ENCODE peak calls at places on chromosome 9, in nine cellular contexts. G, H, Q, S, P, U, W, B and V are unnamed samples. For H3K4me1, the result is how much of the 10 kb centered on the place peaks cover.

GRCh38 chr9:12933957-12934356 is 159.1 kb downstream of the LURAP1L start:
- DNase-seq in G (peak), H (no peak), Q (peak), S (no peak), P (no peak), U (no peak), W (no peak), B (no peak), V (no peak)

GRCh38 chr9:96441798-96442445 is 8.0 kb upstream of the HABP4 start:
- DNase-seq in G (peak), H (no peak), Q (peak), S (no peak), P (no peak), U (peak), W (no peak), B (no peak), V (no peak)

GRCh38 chr9:94533155-94533554 is 21.7 kb upstream of the PCAT7 start:
- DNase-seq in G (no peak), H (no peak), Q (no peak), S (no peak), P (no peak), U (no peak), W (no peak), B (no peak), V (no peak)

GRCh38 chr9:7780261-7780988 is 19.2 kb downstream of the DMAC1 start:
- DNase-seq in G (no peak), H (no peak), Q (peak), S (peak), P (no peak), U (no peak), W (no peak), B (no peak), V (no peak)

GRCh38 chr9:105129731-105130130 is 114.7 kb upstream of the SLC44A1 start:
- DNase-seq in G (no peak), H (no peak), Q (no peak), S (no peak), P (no peak), U (no peak), W (no peak), B (no peak), V (no peak)

GRCh38 chr9:34501889-34502425 is 20.8 kb downstream of the ENHO start:
- DNase-seq in G (peak), H (no peak), Q (peak), S (peak), P (no peak), U (no peak), W (peak), B (no peak), V (peak)

GRCh38 chr9:22175972-22176545 is 167.0 kb upstream of the CDKN2B start:
- DNase-seq in G (no peak), H (no peak), Q (no peak), S (no peak), P (no peak), U (no peak), W (no peak), B (no peak), V (no peak)

GRCh38 chr9:71758785-71759184 is 9.5 kb downstream of the CEMIP2 start:
- DNase-seq in G (peak), H (no peak), Q (no peak), S (no peak), P (no peak), U (no peak), W (no peak), B (no peak), V (no peak)

GRCh38 chr9:69504058-69504457 is 168.1 kb downstream of the APBA1 start:
- DNase-seq in G (no peak), H (no peak), Q (no peak), S (no peak), P (no peak), U (no peak), W (no peak), B (no peak), V (no peak)

GRCh38 chr9:98357921-98358535 is 102.6 kb upstream of the TBC1D2 start:
- DNase-seq in G (peak), H (no peak), Q (peak), S (no peak), P (no peak), U (no peak), W (no peak), B (no peak), V (no peak)

GRCh38 chr9:4144869-4145268 is 155.0 kb downstream of the GLIS3 start:
- DNase-seq in G (no peak), H (no peak), Q (peak), S (no peak), P (no peak), U (no peak), W (no peak), B (no peak), V (no peak)

GRCh38 chr9:129964901-129965734 is 77.9 kb downstream of the FNBP1 start:
- DNase-seq in G (peak), H (no peak), Q (peak), S (peak), P (no peak), U (no peak), W (no peak), B (no peak), V (peak)

GRCh38 chr9:136093331-136093986 is 1.6 kb downstream of the NACC2 start:
- DNase-seq in G (no peak), H (no peak), Q (peak), S (no peak), P (no peak), U (no peak), W (no peak), B (no peak), V (peak)

GRCh38 chr9:93480728-93481324 is 27.4 kb upstream of the FAM120AOS start:
- DNase-seq in G (no peak), H (no peak), Q (no peak), S (peak), P (no peak), U (no peak), W (no peak), B (no peak), V (no peak)
- H3K4me1 ChIP-seq in G (under half), H (under half), Q (under half), S (under half), P (under half), U (under half), W (half or more), B (under half), V (under half)

GRCh38 chr9:133874659-133875058 is 117.5 kb downstream of the VAV2 start:
- DNase-seq in G (no peak), H (no peak), Q (no peak), S (no peak), P (no peak), U (no peak), W (no peak), B (no peak), V (no peak)

GRCh38 chr9:133876144-133876543 is 116.0 kb downstream of the VAV2 start:
- DNase-seq in G (no peak), H (no peak), Q (no peak), S (peak), P (no peak), U (no peak), W (no peak), B (no peak), V (peak)

GRCh38 chr9:133874061-133874638 is 118.0 kb downstream of the VAV2 start:
- DNase-seq in G (peak), H (no peak), Q (peak), S (no peak), P (no peak), U (no peak), W (no peak), B (no peak), V (no peak)

GRCh38 chr9:133876836-133877235 is 115.3 kb downstream of the VAV2 start:
- DNase-seq in G (no peak), H (no peak), Q (no peak), S (no peak), P (no peak), U (no peak), W (no peak), B (no peak), V (no peak)

GRCh38 chr9:133875131-133875530 is 117.0 kb downstream of the VAV2 start:
- DNase-seq in G (no peak), H (no peak), Q (no peak), S (no peak), P (no peak), U (no peak), W (no peak), B (no peak), V (no peak)
- H3K27ac ChIP-seq in G (peak), H (no peak), Q (no peak), S (no peak), P (no peak), U (no peak), W (no peak), B (no peak), V (no peak)

DNA sequence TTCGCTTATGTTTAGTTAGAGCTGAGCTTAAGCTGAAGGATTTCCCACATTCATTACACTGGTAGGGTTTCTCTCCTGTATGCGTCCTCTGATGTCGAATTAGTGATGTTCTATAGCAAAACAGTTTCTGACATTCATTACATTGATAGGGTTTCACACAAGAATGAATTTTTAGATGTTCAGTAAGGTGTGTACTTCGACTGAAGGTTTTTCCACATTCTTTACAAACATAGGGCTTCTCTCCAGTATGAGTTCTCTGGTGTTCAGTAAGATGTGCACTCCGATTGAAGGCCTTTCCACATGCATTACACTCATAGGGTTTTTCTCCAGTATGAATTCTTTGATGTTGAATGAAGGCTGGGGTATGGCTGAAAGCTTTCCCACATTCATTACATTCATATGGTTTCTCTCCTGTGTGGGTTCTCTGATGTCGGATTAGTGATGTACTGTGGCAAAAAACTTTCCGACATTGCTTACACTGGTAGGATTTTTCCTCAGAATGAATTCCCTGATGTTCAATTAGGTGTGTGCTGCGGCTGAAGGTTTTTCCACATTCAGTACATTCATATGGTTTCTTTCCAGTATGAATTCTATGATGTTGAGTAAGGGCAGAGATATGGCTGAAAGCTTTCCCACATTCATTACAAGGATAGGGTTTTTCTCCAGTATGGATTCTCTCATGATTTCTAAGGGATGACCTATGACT is 14.6 kb downstream of the ZNF883 start:
- DNase-seq in G (no peak), H (no peak), Q (peak), S (no peak), P (no peak), U (no peak), W (no peak), B (no peak), V (no peak)
- H3K4me3 ChIP-seq in G (no peak), H (no peak), Q (no peak), S (no peak), P (no peak), U (no peak), W (no peak), B (no peak), V (no peak)

GRCh38 chr9:111632695-111633388 is 1.7 kb downstream of the DNAJC25 start:
- DNase-seq in G (no peak), H (no peak), Q (no peak), S (no peak), P (no peak), U (peak), W (no peak), B (no peak), V (no peak)

GRCh38 chr9:111634860-111635259 is 3.7 kb downstream of the DNAJC25 start:
- DNase-seq in G (no peak), H (no peak), Q (no peak), S (no peak), P (no peak), U (no peak), W (no peak), B (no peak), V (no peak)

GRCh38 chr9:111631071-111631971 is at the start of gene DNAJC25:
- DNase-seq in G (peak), H (peak), Q (peak), S (peak), P (peak), U (peak), W (peak), B (peak), V (peak)

GRCh38 chr9:111632051-111632450 is 917 bp downstream of the DNAJC25 start:
- DNase-seq in G (no peak), H (no peak), Q (peak), S (no peak), P (no peak), U (peak), W (no peak), B (no peak), V (no peak)

DNA sequence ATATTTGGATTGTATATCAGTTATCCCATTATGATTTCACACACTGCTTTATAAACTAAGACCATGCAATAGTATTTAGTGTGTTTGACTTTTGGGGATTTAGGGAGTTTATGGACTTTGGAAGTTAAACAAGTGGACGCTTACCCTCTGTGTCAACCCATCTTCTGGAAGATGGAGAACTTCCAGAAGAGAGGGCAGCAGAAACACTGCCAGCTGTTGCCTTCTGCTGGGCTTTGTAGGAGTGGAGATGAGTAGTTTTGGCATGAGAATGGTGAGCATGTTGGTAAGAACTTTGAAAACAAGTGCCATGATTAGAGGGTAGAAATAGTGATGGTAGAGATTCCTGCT is 2.2 kb downstream of the DNAJC25 start:
- DNase-seq in G (no peak), H (no peak), Q (no peak), S (no peak), P (no peak), U (no peak), W (no peak), B (no peak), V (no peak)
- H3K4me1 ChIP-seq in G (under half), H (under half), Q (under half), S (under half), P (under half), U (under half), W (half or more), B (under half), V (under half)

GRCh38 chr9:124263800-124264426 is 6.2 kb downstream of the NEK6 start:
- DNase-seq in G (no peak), H (no peak), Q (no peak), S (no peak), P (no peak), U (no peak), W (no peak), B (no peak), V (peak)
- H3K27ac ChIP-seq in G (no peak), H (no peak), Q (peak), S (no peak), P (no peak), U (peak), W (peak), B (peak), V (no peak)

DNA sequence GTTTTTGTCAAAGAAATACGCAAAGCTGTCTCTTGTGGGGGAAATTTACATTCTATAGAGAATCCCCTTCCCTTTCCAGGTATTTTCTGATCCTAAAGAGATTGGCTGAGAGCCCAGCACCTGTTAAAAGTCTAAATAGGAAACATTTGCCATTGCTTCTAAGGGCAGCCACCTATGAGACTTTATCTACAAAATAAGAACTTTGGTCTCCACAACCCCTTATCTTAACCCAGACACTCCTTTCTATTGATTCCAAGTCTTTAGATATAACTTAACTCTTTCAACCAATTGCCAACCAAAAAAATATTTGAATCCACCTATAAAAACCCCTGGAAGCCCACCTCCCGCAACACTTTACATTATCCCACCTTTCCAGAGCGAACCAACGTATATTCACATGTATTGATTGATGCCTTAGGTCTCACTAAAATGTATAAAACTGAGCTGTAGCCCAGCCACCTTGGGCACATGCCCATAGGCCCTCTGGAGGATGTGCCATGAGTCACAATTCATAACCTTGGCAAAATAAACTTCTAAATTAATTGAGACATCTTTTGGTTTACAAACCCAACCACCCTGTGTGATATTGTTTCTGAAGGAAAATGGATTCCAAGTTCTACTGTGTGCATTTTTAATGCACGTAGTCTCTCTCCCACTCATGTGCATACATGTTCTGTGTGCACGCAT is 211.4 kb downstream of the GAS1 start:
- DNase-seq in G (peak), H (no peak), Q (peak), S (no peak), P (no peak), U (no peak), W (no peak), B (no peak), V (no peak)
- H3K4me3 ChIP-seq in G (no peak), H (no peak), Q (no peak), S (no peak), P (no peak), U (no peak), W (no peak), B (no peak), V (no peak)